ENCODE peak calls at places on chromosomes 3 and 15, in seven cellular contexts. Q is spleen; C is CD4-positive, CD25-positive, alpha-beta regulatory T cell; B is coronary artery; L is K562; X is astrocyte of the spinal cord; I is cardiac fibroblast. S is an unnamed sample.

GRCh38 chr15:80489030-80489594 is 84.9 kb downstream of the ARNT2 start:
- DNase-seq in Q (no peak), C (no peak), B (no peak), L (no peak), X (peak; percentile 80), I (peak; percentile 79), S (no peak)

GRCh38 chr15:56491110-56491722 is 26.3 kb upstream of the MNS1 start:
- DNase-seq in Q (no peak), C (peak; percentile 18), B (no peak), L (peak; percentile 59), X (peak; percentile 82), I (peak; percentile 88), S (peak; percentile 13)

GRCh38 chr3:120418866-120419490 is 31.8 kb downstream of the FSTL1 start:
- DNase-seq in Q (no peak), C (no peak), B (no peak), L (no peak), X (no peak), I (peak; percentile 54), S (no peak)

GRCh38 chr15:92634641-92635272 is 20.8 kb downstream of the FAM174B start:
- DNase-seq in Q (peak; percentile 49), C (no peak), B (no peak), L (no peak), X (no peak), I (no peak), S (no peak)

GRCh38 chr3:36540898-36541518 is 160.7 kb downstream of the STAC start:
- DNase-seq in Q (no peak), C (no peak), B (no peak), L (no peak), X (peak; percentile 64), I (peak; percentile 69), S (no peak)

GRCh38 chr3:160134454-160134853 is 90.8 kb upstream of the C3orf80 start:
- DNase-seq in Q (no peak), C (no peak), B (no peak), L (no peak), X (no peak), I (no peak), S (no peak)

GRCh38 chr3:54347933-54348332 is 225.6 kb downstream of the CACNA2D3 start:
- DNase-seq in Q (no peak), C (no peak), B (no peak), L (no peak), X (no peak), I (no peak), S (no peak)

GRCh38 chr3:5006755-5007202 is 27.5 kb downstream of the BHLHE40 start:
- DNase-seq in Q (peak; percentile 68), C (no peak), B (no peak), L (no peak), X (no peak), I (peak; percentile 32), S (peak; percentile 82)

GRCh38 chr15:66707310-66708160 is 5.5 kb downstream of the SMAD6 start:
- DNase-seq in Q (no peak), C (no peak), B (no peak), L (no peak), X (peak; percentile 55), I (no peak), S (no peak)

GRCh38 chr15:49627407-49627877 is 6.6 kb downstream of the DTWD1 start:
- DNase-seq in Q (no peak), C (no peak), B (no peak), L (no peak), X (peak; percentile 77), I (peak; percentile 91), S (no peak)

GRCh38 chr15:62104846-62105245 is 38.1 kb downstream of the C2CD4A start:
- DNase-seq in Q (no peak), C (no peak), B (no peak), L (no peak), X (no peak), I (no peak), S (no peak)

GRCh38 chr3:8500966-8501365 is 657 bp upstream of the LMCD1 start:
- DNase-seq in Q (no peak), C (no peak), B (no peak), L (no peak), X (no peak), I (no peak), S (no peak)

GRCh38 chr3:129078510-129078909 is 17.9 kb downstream of the GP9 start:
- DNase-seq in Q (no peak), C (no peak), B (no peak), L (no peak), X (no peak), I (no peak), S (no peak)

GRCh38 chr15:57680021-57680420 is 26.5 kb upstream of the POLR2M start:
- DNase-seq in Q (no peak), C (no peak), B (no peak), L (no peak), X (peak; percentile 79), I (peak; percentile 86), S (no peak)

GRCh38 chr3:106086636-106087035 is 217.8 kb upstream of the CBLB start:
- DNase-seq in Q (no peak), C (no peak), B (no peak), L (peak; percentile 7), X (no peak), I (peak; percentile 17), S (no peak)

GRCh38 chr15:82810061-82810862 is 834 bp downstream of the WHAMM start:
- DNase-seq in Q (peak; percentile 91), C (peak; percentile 45), B (no peak), L (no peak), X (peak; percentile 49), I (peak; percentile 75), S (peak; percentile 50)

GRCh38 chr3:39180546-39181346 is 11.6 kb downstream of the XIRP1 start:
- DNase-seq in Q (peak; percentile 98), C (peak; percentile 90), B (peak; percentile 96), L (peak; percentile 99), X (peak; percentile 87), I (peak; percentile 85), S (peak; percentile 91)
- H3K4me3 ChIP-seq in Q (peak overlapping the region; percentile 34), C (peak overlapping the region; percentile 63), B (peak overlapping the region; percentile 72), L (peak overlapping the region; percentile 39), X (peak overlapping the region; percentile 38), I (peak overlapping the region; percentile 43), S (peak overlapping the region; percentile 48)

DNA sequence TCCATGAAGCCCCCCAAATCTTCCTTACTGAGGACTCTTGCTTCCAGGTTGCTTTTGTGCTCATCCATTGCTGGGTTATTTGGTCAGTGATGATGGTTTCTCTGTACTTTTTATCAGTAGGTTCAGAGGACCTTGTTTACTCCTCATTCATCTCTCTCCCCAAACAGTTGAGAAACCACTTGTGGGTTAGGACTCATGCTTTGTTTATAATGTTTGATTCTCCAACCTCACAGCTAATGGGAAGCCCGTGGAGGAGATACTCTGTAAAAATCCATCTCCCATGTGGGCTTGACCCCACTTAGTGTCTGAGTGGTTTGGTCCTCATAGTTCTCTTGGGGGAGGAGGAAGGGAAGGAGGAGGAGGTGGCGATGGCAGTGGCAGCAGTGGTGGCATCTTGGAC is 72.8 kb downstream of the IGF1R start:
- DNase-seq in Q (no peak), C (no peak), B (no peak), L (no peak), X (no peak), I (no peak), S (no peak)
- H3K4me3 ChIP-seq in Q (no peak overlapping the region), C (no peak overlapping the region), B (no peak overlapping the region), L (no peak overlapping the region), X (no peak overlapping the region), I (no peak overlapping the region), S (peak overlapping the region; percentile 21)

DNA sequence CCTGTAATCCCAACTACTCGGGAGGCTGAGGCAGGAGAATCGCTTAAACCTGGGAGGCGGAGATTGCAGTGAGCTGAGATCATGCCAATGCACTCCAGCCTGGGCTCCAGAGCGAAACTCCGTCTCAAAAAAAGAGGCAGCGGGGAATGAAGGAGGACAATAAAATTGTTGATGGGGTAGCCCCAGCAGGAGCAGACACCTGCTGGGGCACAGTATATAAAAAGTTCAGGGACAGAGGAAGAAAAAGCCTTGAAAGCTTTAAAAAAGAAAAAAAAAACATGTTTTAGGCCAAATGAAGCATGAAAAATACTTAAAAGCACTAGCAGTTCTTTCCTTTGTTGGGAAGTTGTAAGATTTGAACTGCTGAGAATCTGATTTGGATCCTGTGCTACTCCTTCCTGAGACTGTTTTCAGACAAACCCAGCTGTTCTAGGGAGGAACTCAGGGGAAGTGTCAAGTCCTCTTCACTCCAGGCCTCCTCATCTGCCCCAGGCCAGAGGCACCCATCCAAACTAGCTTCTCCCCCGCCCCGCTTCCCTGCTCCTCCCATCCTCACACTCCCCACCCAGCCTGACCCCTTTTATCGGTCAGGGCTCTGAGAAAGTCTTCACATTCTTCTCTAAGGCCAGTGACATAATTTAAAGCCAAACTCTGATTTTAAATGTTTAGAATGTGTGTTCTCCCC is 5.0 kb downstream of the IL17RD start:
- DNase-seq in Q (no peak), C (no peak), B (no peak), L (no peak), X (no peak), I (no peak), S (no peak)
- H3K4me3 ChIP-seq in Q (no peak overlapping the region), C (no peak overlapping the region), B (no peak overlapping the region), L (no peak overlapping the region), X (no peak overlapping the region), I (no peak overlapping the region), S (no peak overlapping the region)

GRCh38 chr3:116442331-116443021 is 2.8 kb downstream of the LSAMP start:
- DNase-seq in Q (no peak), C (no peak), B (no peak), L (no peak), X (peak; percentile 24), I (no peak), S (no peak)
- H3K4me3 ChIP-seq in Q (no peak overlapping the region), C (no peak overlapping the region), B (no peak overlapping the region), L (no peak overlapping the region), X (peak overlapping the region; percentile 14), I (no peak overlapping the region), S (no peak overlapping the region)

GRCh38 chr15:40160021-40160420 is 848 bp upstream of the BUB1B start:
- DNase-seq in Q (no peak), C (no peak), B (no peak), L (no peak), X (no peak), I (no peak), S (no peak)

GRCh38 chr15:40162552-40162951 is 1.7 kb downstream of the BUB1B start:
- DNase-seq in Q (no peak), C (no peak), B (no peak), L (no peak), X (no peak), I (no peak), S (no peak)

GRCh38 chr15:40161693-40162401 is 978 bp downstream of the BUB1B start:
- DNase-seq in Q (no peak), C (no peak), B (no peak), L (peak; percentile 24), X (no peak), I (peak; percentile 3), S (no peak)

GRCh38 chr15:40160689-40161688 is at the start of gene BUB1B:
- DNase-seq in Q (peak; percentile 96), C (peak; percentile 94), B (peak; percentile 86), L (peak; percentile 96), X (peak; percentile 93), I (peak; percentile 94), S (peak; percentile 90)

DNA sequence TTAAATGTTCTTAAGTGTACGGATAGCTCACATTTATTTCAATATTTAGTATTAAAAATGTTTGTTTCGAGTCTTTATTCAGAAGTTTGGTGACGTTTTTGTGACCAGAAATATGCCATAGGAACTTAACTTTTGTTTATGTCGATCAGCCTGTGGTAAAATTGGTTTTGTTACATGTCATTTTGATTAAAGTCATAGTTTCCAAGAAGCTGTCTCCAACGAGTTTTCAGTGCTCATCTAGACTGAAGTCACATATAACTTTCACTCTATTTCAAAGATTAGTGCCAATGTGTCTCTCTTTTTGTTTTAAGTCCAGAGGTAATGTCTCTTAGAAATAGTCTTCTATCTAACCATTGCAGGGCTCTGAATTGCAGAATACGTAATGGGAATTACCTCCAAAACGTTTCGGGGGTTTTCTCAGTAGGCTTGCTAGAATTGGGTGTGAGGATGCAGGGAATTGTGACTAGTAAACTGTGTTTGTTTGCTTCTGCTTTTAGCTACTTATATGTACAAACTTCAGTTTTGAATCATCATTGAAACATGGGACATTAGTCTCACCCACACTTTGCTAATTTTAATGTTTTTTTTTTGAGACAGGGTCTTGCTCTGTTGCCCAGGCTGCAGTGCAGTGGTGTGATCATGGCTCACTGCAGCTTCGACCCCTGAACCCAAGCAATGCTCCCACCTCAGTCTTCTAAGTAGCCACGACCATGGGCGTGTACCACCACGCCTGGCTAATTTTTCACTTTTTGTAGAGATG is 3.0 kb downstream of the BUB1B start:
- DNase-seq in Q (no peak), C (no peak), B (no peak), L (no peak), X (no peak), I (no peak), S (no peak)
- H3K4me3 ChIP-seq in Q (no peak overlapping the region), C (peak overlapping the region; percentile 61), B (no peak overlapping the region), L (no peak overlapping the region), X (no peak overlapping the region), I (no peak overlapping the region), S (no peak overlapping the region)

S was measured in CD8-positive, alpha-beta memory T cell.